ENCODE peak calls at places on chromosomes 1 and 21, in four cellular contexts. J is GM12878, S is HEK293T, G is HepG2. L is an unnamed sample.

GRCh38 chr1:231053493-231054162 is 13.6 kb upstream of the FAM89A start:
- DNase-seq in G (peak), S (no peak), J (peak), L (peak)

GRCh38 chr1:97758589-97759057 is 162.2 kb downstream of the DPYD start:
- DNase-seq in S (no peak), J (no peak), G (no peak), L (no peak)

GRCh38 chr1:1911390-1912041 is 3.5 kb upstream of the CALML6 start:
- DNase-seq in G (no peak), J (no peak), S (no peak), L (no peak)

GRCh38 chr1:67390041-67390887 is 39.9 kb downstream of the SERBP1 start:
- DNase-seq in J (no peak), G (no peak), S (no peak), L (no peak)

GRCh38 chr1:189409774-189410173 is 1067.9 kb downstream of the BRINP3 start:
- DNase-seq in J (no peak), S (no peak), G (no peak), L (no peak)

GRCh38 chr1:59193443-59194093 is 103.3 kb upstream of the FGGY start:
- DNase-seq in G (no peak), S (no peak), J (no peak), L (no peak)

GRCh38 chr21:42097860-42098259 is 26.7 kb downstream of the UMODL1 start:
- DNase-seq in G (peak), S (peak), J (no peak), L (no peak)

GRCh38 chr21:36055551-36055950 is 4.8 kb downstream of the SETD4 start:
- DNase-seq in J (no peak), G (no peak), S (no peak), L (no peak)

GRCh38 chr1:156086256-156086662 is 4.0 kb upstream of the MEX3A start:
- DNase-seq in G (peak), S (no peak), J (no peak), L (no peak)

GRCh38 chr1:62437273-62437945 is 560 bp downstream of the USP1 start:
- DNase-seq in G (no peak), J (no peak), S (peak), L (no peak)

GRCh38 chr21:17988038-17988437 is 168.9 kb upstream of the C21orf91 start:
- DNase-seq in G (no peak), J (no peak), S (no peak), L (no peak)
- TF ChIP-seq TARDBP in G (no peak), J (no peak), S (no peak), L (no peak)

GRCh38 chr1:186859995-186860394 is 31.2 kb downstream of the PLA2G4A start:
- DNase-seq in J (no peak), S (no peak), G (no peak), L (no peak)
- TF ChIP-seq TARDBP in J (no peak), S (no peak), G (no peak), L (no peak)

GRCh38 chr1:226942392-226942791 is 2.3 kb downstream of the COQ8A start:
- DNase-seq in G (no peak), J (no peak), S (no peak), L (no peak)
- TF ChIP-seq TARDBP in G (no peak), J (no peak), S (no peak), L (no peak)

DNA sequence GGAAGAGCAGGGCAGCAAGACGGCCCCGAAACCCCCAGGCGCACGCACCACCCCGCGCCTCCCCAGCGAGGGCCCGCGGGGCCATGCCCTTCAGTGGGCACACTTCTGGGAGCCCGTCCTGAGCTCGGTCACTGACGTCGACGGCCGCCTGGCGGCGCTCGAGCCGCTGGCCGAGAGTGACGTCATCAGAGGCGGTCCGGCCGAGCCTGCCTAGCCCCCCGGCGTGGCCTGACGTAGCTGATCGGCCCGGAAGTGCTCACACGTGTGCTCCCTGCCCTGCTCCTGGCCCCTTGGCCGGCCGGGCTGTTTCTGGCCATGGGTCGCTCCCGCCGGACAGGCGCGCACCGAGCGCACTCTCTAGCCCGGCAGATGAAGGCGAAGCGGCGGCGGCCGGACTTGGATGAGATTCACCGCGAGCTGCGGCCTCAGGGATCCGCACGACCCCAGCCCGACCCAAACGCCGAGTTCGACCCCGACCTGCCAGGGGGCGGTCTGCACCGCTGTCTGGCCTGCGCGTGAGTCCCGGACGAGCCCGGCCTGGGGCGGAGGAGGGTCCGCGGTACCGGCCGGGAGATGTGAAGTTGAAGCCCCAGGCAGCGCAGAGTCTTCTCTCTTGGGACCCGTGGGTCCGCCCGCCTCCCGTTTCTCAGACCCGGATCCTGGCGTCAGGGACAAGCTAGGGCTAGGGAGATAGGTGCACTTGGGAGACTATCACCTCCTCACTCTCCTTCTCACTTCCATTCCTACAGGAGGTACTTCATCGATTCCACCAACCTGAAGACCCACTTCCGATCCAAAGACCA is at the start of gene ZNF593:
- DNase-seq in S (peak), J (peak), G (peak), L (peak)
- TF ChIP-seq TARDBP in S (peak), J (peak), G (peak), L (peak)

GRCh38 chr1:244839656-244840055 is 4.2 kb downstream of the COX20 start:
- DNase-seq in J (no peak), S (no peak), G (no peak), L (no peak)
- TF ChIP-seq TARDBP in J (no peak), S (no peak), G (no peak), L (no peak)

GRCh38 chr1:238258510-238258909 is 367.8 kb upstream of the ZP4 start:
- DNase-seq in J (no peak), S (no peak), G (no peak), L (no peak)

GRCh38 chr1:238252033-238252802 is 361.5 kb upstream of the ZP4 start:
- DNase-seq in S (peak), J (no peak), G (no peak), L (peak)

GRCh38 chr1:238254935-238255334 is 364.2 kb upstream of the ZP4 start:
- DNase-seq in S (no peak), J (no peak), G (no peak), L (no peak)

GRCh38 chr1:238257018-238257417 is 366.3 kb upstream of the ZP4 start:
- DNase-seq in S (no peak), G (no peak), J (no peak), L (no peak)
- TF ChIP-seq TARDBP in S (no peak), G (no peak), J (no peak), L (no peak)

L was measured in K562.